ENCODE peak calls at places on chromosome 12, in six cellular contexts. Q is AG20443; F is body of pancreas; N is activated CD4-positive, alpha-beta T cell treated with anti-CD3 and anti-CD28 coated beads, Interleukin-2, amount 50 U/mL, for 4 hours; I is PC-3; G is activated CD8-positive, alpha-beta T cell treated with anti-CD3 and anti-CD28 coated beads, Interleukin-2, amount 10 ng/mL, durations not matched to agents 7 days and 5 days. V is an unnamed sample.

GRCh38 chr12:84738481-84738972 is 174.1 kb downstream of the SLC6A15 start:
- DNase-seq in N (no peak), Q (peak), F (no peak), I (peak), G (no peak), V (no peak)

GRCh38 chr12:114407566-114408411 is 1.8 kb upstream of the TBX5 start:
- DNase-seq in F (no peak), N (no peak), Q (no peak), G (no peak), I (no peak), V (no peak)

GRCh38 chr12:54300732-54301427 is at the start of gene NFE2:
- DNase-seq in I (peak), G (peak), Q (peak), F (peak), N (no peak), V (no peak)

GRCh38 chr12:88472775-88473174 is 107.5 kb downstream of the KITLG start:
- DNase-seq in I (peak), Q (peak), N (no peak), G (no peak), F (no peak), V (no peak)

GRCh38 chr12:124332068-124332672 is 37.3 kb downstream of the RFLNA start:
- DNase-seq in N (no peak), Q (no peak), F (no peak), I (peak), G (no peak), V (no peak)

GRCh38 chr12:62767506-62767905 is 167.4 kb downstream of the PPM1H start:
- DNase-seq in Q (peak), G (no peak), F (no peak), N (no peak), I (peak), V (no peak)

GRCh38 chr12:131618303-131618658 is 92.6 kb upstream of the SFSWAP start:
- DNase-seq in G (peak), N (no peak), Q (no peak), F (no peak), I (peak), V (no peak)

GRCh38 chr12:68293347-68293746 is 38.8 kb downstream of the MDM1 start:
- DNase-seq in F (no peak), G (no peak), N (no peak), Q (no peak), I (no peak), V (no peak)

GRCh38 chr12:128385736-128386135 is 118.8 kb downstream of the TMEM132C start:
- DNase-seq in F (no peak), Q (no peak), N (no peak), I (no peak), G (no peak), V (no peak)

GRCh38 chr12:102197789-102198188 is at the start of gene PMCH:
- DNase-seq in F (no peak), Q (peak), N (no peak), I (peak), G (no peak), V (no peak)

GRCh38 chr12:3885179-3886094 is 12.2 kb upstream of the PARP11 start:
- DNase-seq in G (peak), F (peak), Q (peak), N (peak), I (peak), V (no peak)

GRCh38 chr12:98373019-98373554 is 142.3 kb upstream of the TMPO start:
- DNase-seq in G (peak), N (no peak), I (peak), F (no peak), Q (peak), V (no peak)

GRCh38 chr12:76764856-76765255 is 941 bp downstream of the ZDHHC17 start:
- DNase-seq in F (no peak), N (no peak), I (peak), G (peak), Q (no peak), V (no peak)

GRCh38 chr12:6620137-6620884 is 13.1 kb upstream of the CHD4 start:
- DNase-seq in Q (peak), G (peak), N (peak), I (no peak), F (peak), V (peak)

GRCh38 chr12:38587594-38587993 is 271.0 kb downstream of the ALG10B start:
- DNase-seq in N (no peak), G (no peak), I (no peak), Q (no peak), F (no peak), V (no peak)

GRCh38 chr12:93032748-93033147 is 103.7 kb upstream of the EEA1 start:
- DNase-seq in F (no peak), I (no peak), N (no peak), Q (no peak), G (no peak), V (no peak)

GRCh38 chr12:89369166-89369565 is 16.9 kb upstream of the DUSP6 start:
- DNase-seq in Q (no peak), I (no peak), F (no peak), N (no peak), G (no peak), V (no peak)

GRCh38 chr12:8644345-8645248 is 18.0 kb downstream of the MFAP5 start:
- DNase-seq in F (no peak), N (peak), I (no peak), G (peak), Q (no peak), V (peak)

GRCh38 chr12:2198088-2198501 is 145.3 kb downstream of the CACNA1C start:
- DNase-seq in G (no peak), I (no peak), F (no peak), N (no peak), Q (peak), V (no peak)

GRCh38 chr12:108562348-108563134 is at the start of gene ISCU:
- DNase-seq in G (peak), N (peak), F (peak), I (peak), Q (peak), V (peak)

GRCh38 chr12:48197549-48197966 is 5.5 kb downstream of the OR10AD1 start:
- DNase-seq in N (no peak), G (peak), Q (peak), F (no peak), I (peak), V (no peak)

GRCh38 chr12:26524862-26525465 is 308.0 kb downstream of the ITPR2 start:
- DNase-seq in F (peak), G (no peak), Q (no peak), N (no peak), I (peak), V (no peak)

GRCh38 chr12:1936406-1937320 is 18.2 kb upstream of the CACNA2D4 start:
- DNase-seq in G (no peak), N (no peak), F (peak), Q (peak), I (peak), V (no peak)

GRCh38 chr12:47990351-47991105 is 13.7 kb downstream of the COL2A1 start:
- DNase-seq in N (no peak), F (no peak), I (no peak), G (peak), Q (no peak), V (peak)

GRCh38 chr12:113898466-113898865 is 67.7 kb downstream of the RBM19 start:
- DNase-seq in F (no peak), G (no peak), Q (no peak), I (no peak), N (no peak), V (no peak)

GRCh38 chr12:71746983-71747611 is 7.6 kb upstream of the RAB21 start:
- DNase-seq in F (peak), Q (peak), I (peak), G (peak), N (peak), V (peak)

GRCh38 chr12:108310489-108310888 is 28.6 kb downstream of the CMKLR1 start:
- DNase-seq in G (no peak), F (no peak), Q (no peak), N (no peak), I (no peak), V (no peak)

GRCh38 chr12:30437044-30437443 is 258.6 kb downstream of the IPO8 start:
- DNase-seq in G (no peak), Q (no peak), I (peak), N (no peak), F (no peak), V (no peak)

GRCh38 chr12:107131832-107132616 is 38.7 kb upstream of the CRY1 start:
- DNase-seq in G (peak), N (no peak), I (peak), F (peak), Q (peak), V (no peak)

GRCh38 chr12:58189030-58189429 is 247.7 kb downstream of the ATP23 start:
- DNase-seq in F (no peak), I (no peak), G (no peak), N (no peak), Q (no peak), V (no peak)

GRCh38 chr12:128091101-128091795 is 175.7 kb upstream of the TMEM132C start:
- DNase-seq in G (no peak), F (no peak), I (no peak), Q (no peak), N (no peak), V (no peak)

GRCh38 chr12:132327351-132328171 is 1.8 kb downstream of the GALNT9 start:
- DNase-seq in Q (peak), I (peak), G (peak), F (no peak), N (peak), V (peak)

GRCh38 chr12:6769003-6769389 is 2.8 kb downstream of the PTMS start:
- DNase-seq in I (no peak), Q (peak), N (no peak), G (no peak), F (no peak), V (no peak)

GRCh38 chr12:6970096-6970527 is 352 bp downstream of the PHB2 start:
- DNase-seq in I (no peak), F (peak), Q (no peak), N (no peak), G (peak), V (no peak)